ENCODE peak calls at places on chromosomes 3 and 15, in ten cellular contexts. K is mammary epithelial cell, D is fibroblast of lung, M is PC-9, T is trophoblast cell, R is astrocyte, A is IMR-90, Y is mesenchymal stem cell, U is OCI-LY7, B is neuronal stem cell. H is an unnamed sample.

GRCh38 chr3:26712211-26713026 is 89.8 kb downstream of the LRRC3B start:
- DNase-seq in K (peak), D (peak), M (no peak), T (peak), R (no peak), A (peak), Y (peak), U (peak), B (peak), H (peak)

GRCh38 chr3:128011140-128011539 is 41.1 kb upstream of the SEC61A1 start:
- DNase-seq in K (peak), D (peak), M (peak), T (peak), R (peak), A (peak), Y (peak), U (peak), B (peak), H (peak)

GRCh38 chr3:72039677-72040076 is 254.7 kb upstream of the PROK2 start:
- DNase-seq in K (no peak), D (no peak), M (no peak), T (no peak), R (no peak), A (no peak), Y (no peak), U (no peak), B (no peak), H (no peak)

GRCh38 chr15:36757189-36757814 is 177.9 kb downstream of the CDIN1 start:
- DNase-seq in K (peak), D (peak), M (no peak), T (no peak), R (peak), A (peak), Y (peak), U (no peak), B (no peak), H (no peak)

GRCh38 chr15:86935841-86936240 is 856.2 kb downstream of the AGBL1 start:
- DNase-seq in K (no peak), D (no peak), M (no peak), T (no peak), R (no peak), A (no peak), Y (no peak), U (no peak), B (no peak), H (no peak)

GRCh38 chr15:89472785-89473256 is 23.6 kb downstream of the RHCG start:
- DNase-seq in K (peak), D (peak), M (peak), T (peak), R (peak), A (peak), Y (peak), U (peak), B (peak), H (peak)

GRCh38 chr15:90550919-90551318 is 21.2 kb downstream of the CRTC3 start:
- DNase-seq in K (no peak), D (peak), M (no peak), T (no peak), R (no peak), A (no peak), Y (no peak), U (peak), B (no peak), H (peak)

GRCh38 chr15:31267161-31268107 is 59.2 kb upstream of the KLF13 start:
- DNase-seq in K (no peak), D (no peak), M (no peak), T (no peak), R (no peak), A (no peak), Y (no peak), U (peak), B (no peak), H (no peak)

GRCh38 chr3:71127052-71127451 is 456.5 kb downstream of the FOXP1 start:
- DNase-seq in K (no peak), D (no peak), M (no peak), T (no peak), R (no peak), A (no peak), Y (no peak), U (peak), B (no peak), H (no peak)

DNA sequence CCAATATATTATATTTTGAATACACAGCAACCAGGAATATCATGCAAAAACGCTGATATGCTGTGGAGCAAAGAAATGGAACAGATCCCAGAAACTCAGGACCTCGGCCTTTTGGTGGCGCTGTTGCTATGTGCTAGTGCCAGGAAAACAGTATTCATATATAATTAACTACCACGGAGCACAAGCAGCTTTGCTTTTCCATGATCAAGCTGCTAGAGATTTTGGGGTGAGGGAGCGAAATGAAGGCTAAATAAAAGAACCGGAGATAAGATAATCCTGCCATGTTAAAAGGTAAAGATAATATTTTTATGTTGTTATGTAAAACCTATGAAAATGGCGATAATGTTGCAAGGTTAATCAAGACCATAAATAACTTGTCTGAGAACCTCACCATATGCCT is 157.7 kb upstream of the FAM3D start:
- DNase-seq in K (peak), D (peak), M (no peak), T (peak), R (peak), A (peak), Y (peak), U (peak), B (peak), H (peak)
- H2AFZ ChIP-seq in K (no peak), D (peak), M (no peak), T (no peak), R (no peak), A (no peak), Y (no peak), U (no peak), B (no peak), H (no peak)

GRCh38 chr3:85297291-85297690 is 338.5 kb downstream of the CADM2 start:
- DNase-seq in K (no peak), D (no peak), M (no peak), T (no peak), R (no peak), A (no peak), Y (no peak), U (no peak), B (no peak), H (no peak)

GRCh38 chr3:85298032-85298431 is 339.2 kb downstream of the CADM2 start:
- DNase-seq in K (no peak), D (no peak), M (no peak), T (no peak), R (no peak), A (no peak), Y (no peak), U (no peak), B (no peak), H (no peak)

GRCh38 chr3:85304360-85304964 is 345.7 kb downstream of the CADM2 start:
- DNase-seq in K (peak), D (peak), M (no peak), T (peak), R (peak), A (no peak), Y (no peak), U (no peak), B (no peak), H (no peak)

DNA sequence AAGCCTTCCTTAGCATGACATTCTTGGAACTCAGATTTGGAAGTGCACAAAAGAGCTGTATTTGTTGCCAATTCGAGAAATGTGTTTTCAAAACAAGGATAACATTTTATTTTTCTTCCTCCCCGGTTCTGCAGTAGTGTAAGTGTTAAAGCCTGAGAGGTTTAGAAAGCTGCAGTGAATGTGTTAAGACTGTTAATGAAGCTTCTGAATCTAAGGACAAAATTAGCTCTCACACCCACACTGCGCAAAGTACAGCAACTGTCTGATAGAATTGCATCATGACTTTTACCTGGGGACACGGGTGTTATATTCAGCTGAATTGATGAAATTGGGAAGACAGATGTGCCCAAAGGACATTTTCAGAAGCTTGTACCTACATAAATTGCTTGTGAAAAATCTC is 344.4 kb downstream of the CADM2 start:
- DNase-seq in K (no peak), D (no peak), M (no peak), T (no peak), R (no peak), A (no peak), Y (no peak), U (no peak), B (no peak), H (no peak)
- H3K4me3 ChIP-seq in K (no peak), D (no peak), M (no peak), T (no peak), R (no peak), A (no peak), Y (no peak), U (no peak), B (no peak), H (no peak)

DNA sequence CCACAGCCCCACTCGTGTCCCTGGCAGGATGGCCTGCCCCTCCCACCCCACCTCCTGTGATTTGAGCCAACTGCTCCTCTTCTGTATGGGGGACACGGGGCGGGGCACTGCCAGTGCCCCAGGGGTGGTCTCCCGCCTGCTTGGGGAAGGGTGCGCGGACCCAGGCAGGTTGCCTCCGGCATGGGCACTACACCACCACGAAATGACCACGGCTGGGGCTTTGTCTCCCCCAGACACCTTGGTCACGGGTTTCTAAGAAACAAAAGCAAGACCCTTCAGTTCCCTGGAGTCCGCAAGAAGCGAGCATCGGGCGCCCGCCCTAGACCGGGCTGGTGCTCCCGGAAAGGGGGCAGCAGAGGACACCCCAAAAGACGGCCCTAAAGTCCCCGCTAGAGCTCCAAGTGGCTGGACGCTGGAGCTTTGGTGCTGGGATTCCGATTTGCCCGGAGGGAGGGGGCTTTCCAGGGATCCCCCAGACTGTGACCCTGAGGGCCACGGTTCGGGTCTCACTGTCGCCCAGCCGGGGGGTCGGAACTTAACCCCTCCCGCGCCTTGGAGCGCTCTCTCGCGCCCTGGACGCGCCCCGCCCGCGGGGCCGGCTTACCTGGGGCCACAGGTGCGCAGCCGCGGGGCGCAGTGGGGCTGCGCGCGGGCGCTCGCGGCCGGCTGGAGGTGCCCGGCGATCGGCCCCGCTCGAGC is 219.5 kb upstream of the PRICKLE2 start:
- DNase-seq in K (no peak), D (no peak), M (no peak), T (no peak), R (no peak), A (no peak), Y (no peak), U (no peak), B (no peak), H (no peak)
- H3K27ac ChIP-seq in K (no peak), D (no peak), M (no peak), T (no peak), R (no peak), A (peak), Y (no peak), U (no peak), B (no peak), H (no peak)

GRCh38 chr3:44445786-44446185 is 31.7 kb downstream of the ZNF445 start:
- DNase-seq in K (no peak), D (no peak), M (no peak), T (no peak), R (no peak), A (no peak), Y (no peak), U (no peak), B (no peak), H (no peak)

GRCh38 chr3:44444437-44444836 is 33.0 kb downstream of the ZNF445 start:
- DNase-seq in K (no peak), D (no peak), M (no peak), T (no peak), R (no peak), A (no peak), Y (no peak), U (no peak), B (no peak), H (no peak)

GRCh38 chr3:44446929-44447328 is 30.5 kb downstream of the ZNF445 start:
- DNase-seq in K (no peak), D (no peak), M (no peak), T (no peak), R (no peak), A (no peak), Y (no peak), U (no peak), B (no peak), H (no peak)

GRCh38 chr3:44442591-44443309 is 34.7 kb downstream of the ZNF445 start:
- DNase-seq in K (no peak), D (no peak), M (no peak), T (no peak), R (no peak), A (no peak), Y (no peak), U (no peak), B (no peak), H (no peak)

GRCh38 chr3:44444896-44445691 is 32.4 kb downstream of the ZNF445 start:
- DNase-seq in K (no peak), D (no peak), M (no peak), T (no peak), R (no peak), A (no peak), Y (no peak), U (no peak), B (no peak), H (no peak)
- H2AFZ ChIP-seq in K (no peak), D (no peak), M (no peak), T (no peak), R (no peak), A (no peak), Y (no peak), U (no peak), B (no peak), H (no peak)

H was measured in Karpas-422.